ENCODE peak calls at places on chromosomes 7 and 10, in nine cellular contexts. One of them, this sample, is unnamed.

GRCh38 chr7:1223196-1224092 is 9.2 kb upstream of the UNCX start:
- DNase-seq in activated T-helper 9 cell treated with anti-CD3 and anti-CD28 coated beads, Interleukin-2, amount 50 U/mL, for 16 hours: no peak
- DNase-seq in LoVo: no peak
- DNase-seq in MG63: no peak
- DNase-seq in hepatocyte: no peak
- DNase-seq in stomach: no peak
- DNase-seq in posterior cingulate gyrus: no peak
- DNase-seq in B cell: no peak
- DNase-seq in GM13977: no peak
- DNase-seq in this sample: no peak

GRCh38 chr7:107150375-107151073 is 18.3 kb upstream of the HBP1 start:
- DNase-seq in MG63: peak; percentile 14
- DNase-seq in activated T-helper 9 cell treated with anti-CD3 and anti-CD28 coated beads, Interleukin-2, amount 50 U/mL, for 16 hours: peak; percentile 56
- DNase-seq in posterior cingulate gyrus: no peak
- DNase-seq in B cell: peak; percentile 74
- DNase-seq in LoVo: peak; percentile 77
- DNase-seq in GM13977: peak; percentile 43
- DNase-seq in hepatocyte: peak; percentile 86
- DNase-seq in stomach: peak; percentile 83
- DNase-seq in this sample: peak; percentile 71

GRCh38 chr10:132632851-132633684 is 95.5 kb downstream of the INPP5A start:
- DNase-seq in activated T-helper 9 cell treated with anti-CD3 and anti-CD28 coated beads, Interleukin-2, amount 50 U/mL, for 16 hours: no peak
- DNase-seq in GM13977: no peak
- DNase-seq in stomach: no peak
- DNase-seq in LoVo: no peak
- DNase-seq in MG63: peak; percentile 25
- DNase-seq in posterior cingulate gyrus: peak; percentile 9
- DNase-seq in B cell: peak; percentile 42
- DNase-seq in hepatocyte: no peak
- DNase-seq in this sample: no peak

GRCh38 chr10:44056206-44056605 is 328.7 kb downstream of the CXCL12 start:
- DNase-seq in stomach: no peak
- DNase-seq in MG63: no peak
- DNase-seq in hepatocyte: no peak
- DNase-seq in B cell: no peak
- DNase-seq in GM13977: no peak
- DNase-seq in LoVo: no peak
- DNase-seq in posterior cingulate gyrus: no peak
- DNase-seq in activated T-helper 9 cell treated with anti-CD3 and anti-CD28 coated beads, Interleukin-2, amount 50 U/mL, for 16 hours: no peak
- DNase-seq in this sample: no peak

GRCh38 chr7:31100445-31100844 is 48.3 kb downstream of the ADCYAP1R1 start:
- DNase-seq in hepatocyte: no peak
- DNase-seq in LoVo: no peak
- DNase-seq in posterior cingulate gyrus: no peak
- DNase-seq in MG63: peak; percentile 55
- DNase-seq in GM13977: no peak
- DNase-seq in B cell: peak; percentile 3
- DNase-seq in activated T-helper 9 cell treated with anti-CD3 and anti-CD28 coated beads, Interleukin-2, amount 50 U/mL, for 16 hours: no peak
- DNase-seq in stomach: no peak
- DNase-seq in this sample: no peak

GRCh38 chr7:20107582-20107981 is 109.6 kb downstream of the MACC1 start:
- DNase-seq in GM13977: no peak
- DNase-seq in hepatocyte: no peak
- DNase-seq in MG63: peak; percentile 13
- DNase-seq in B cell: no peak
- DNase-seq in posterior cingulate gyrus: no peak
- DNase-seq in LoVo: no peak
- DNase-seq in stomach: no peak
- DNase-seq in activated T-helper 9 cell treated with anti-CD3 and anti-CD28 coated beads, Interleukin-2, amount 50 U/mL, for 16 hours: no peak
- DNase-seq in this sample: no peak

GRCh38 chr10:92699193-92699517 is 9.4 kb downstream of the HHEX start:
- DNase-seq in hepatocyte: no peak
- DNase-seq in B cell: no peak
- DNase-seq in posterior cingulate gyrus: no peak
- DNase-seq in GM13977: no peak
- DNase-seq in LoVo: no peak
- DNase-seq in MG63: no peak
- DNase-seq in stomach: no peak
- DNase-seq in activated T-helper 9 cell treated with anti-CD3 and anti-CD28 coated beads, Interleukin-2, amount 50 U/mL, for 16 hours: no peak
- DNase-seq in this sample: no peak

GRCh38 chr7:116142850-116143249 is 67.5 kb upstream of the TES start:
- DNase-seq in stomach: no peak
- DNase-seq in GM13977: no peak
- DNase-seq in activated T-helper 9 cell treated with anti-CD3 and anti-CD28 coated beads, Interleukin-2, amount 50 U/mL, for 16 hours: no peak
- DNase-seq in LoVo: no peak
- DNase-seq in posterior cingulate gyrus: no peak
- DNase-seq in MG63: no peak
- DNase-seq in hepatocyte: no peak
- DNase-seq in B cell: no peak
- DNase-seq in this sample: no peak

GRCh38 chr10:19767876-19768275 is 48.4 kb upstream of the PLXDC2 start:
- DNase-seq in activated T-helper 9 cell treated with anti-CD3 and anti-CD28 coated beads, Interleukin-2, amount 50 U/mL, for 16 hours: no peak
- DNase-seq in LoVo: no peak
- DNase-seq in posterior cingulate gyrus: no peak
- DNase-seq in GM13977: no peak
- DNase-seq in B cell: no peak
- DNase-seq in hepatocyte: no peak
- DNase-seq in MG63: no peak
- DNase-seq in stomach: no peak
- DNase-seq in this sample: no peak

GRCh38 chr10:87752571-87752970 is 65.5 kb downstream of the ATAD1 start:
- DNase-seq in B cell: no peak
- DNase-seq in stomach: no peak
- DNase-seq in LoVo: peak; percentile 8
- DNase-seq in hepatocyte: no peak
- DNase-seq in posterior cingulate gyrus: no peak
- DNase-seq in MG63: no peak
- DNase-seq in GM13977: no peak
- DNase-seq in activated T-helper 9 cell treated with anti-CD3 and anti-CD28 coated beads, Interleukin-2, amount 50 U/mL, for 16 hours: no peak
- DNase-seq in this sample: no peak

GRCh38 chr10:49608925-49609282 is 1.2 kb upstream of the SLC18A3 start:
- DNase-seq in MG63: peak; percentile 0
- DNase-seq in B cell: no peak
- DNase-seq in posterior cingulate gyrus: no peak
- DNase-seq in activated T-helper 9 cell treated with anti-CD3 and anti-CD28 coated beads, Interleukin-2, amount 50 U/mL, for 16 hours: no peak
- DNase-seq in stomach: no peak
- DNase-seq in GM13977: no peak
- DNase-seq in LoVo: no peak
- DNase-seq in hepatocyte: no peak
- DNase-seq in this sample: no peak

GRCh38 chr10:31554556-31554955 is 235.5 kb downstream of the ZEB1 start:
- DNase-seq in B cell: no peak
- DNase-seq in hepatocyte: no peak
- DNase-seq in posterior cingulate gyrus: no peak
- DNase-seq in LoVo: no peak
- DNase-seq in activated T-helper 9 cell treated with anti-CD3 and anti-CD28 coated beads, Interleukin-2, amount 50 U/mL, for 16 hours: no peak
- DNase-seq in stomach: no peak
- DNase-seq in GM13977: no peak
- DNase-seq in MG63: no peak
- DNase-seq in this sample: no peak

GRCh38 chr10:18610517-18610916 is 40.9 kb downstream of the NSUN6 start:
- DNase-seq in activated T-helper 9 cell treated with anti-CD3 and anti-CD28 coated beads, Interleukin-2, amount 50 U/mL, for 16 hours: no peak
- DNase-seq in MG63: peak; percentile 15
- DNase-seq in B cell: no peak
- DNase-seq in stomach: no peak
- DNase-seq in GM13977: no peak
- DNase-seq in LoVo: peak; percentile 91
- DNase-seq in hepatocyte: peak; percentile 82
- DNase-seq in posterior cingulate gyrus: no peak
- DNase-seq in this sample: no peak

GRCh38 chr10:133276435-133277201 is at the start of gene ADAM8:
- DNase-seq in MG63: no peak
- DNase-seq in stomach: peak; percentile 65
- DNase-seq in activated T-helper 9 cell treated with anti-CD3 and anti-CD28 coated beads, Interleukin-2, amount 50 U/mL, for 16 hours: peak; percentile 60
- DNase-seq in LoVo: no peak
- DNase-seq in B cell: peak; percentile 65
- DNase-seq in GM13977: peak; percentile 96
- DNase-seq in hepatocyte: peak; percentile 64
- DNase-seq in posterior cingulate gyrus: no peak
- DNase-seq in this sample: peak; percentile 70

GRCh38 chr7:157807510-157807909 is 470.7 kb downstream of the DNAJB6 start:
- DNase-seq in posterior cingulate gyrus: no peak
- DNase-seq in GM13977: no peak
- DNase-seq in LoVo: peak; percentile 54
- DNase-seq in MG63: peak; percentile 86
- DNase-seq in activated T-helper 9 cell treated with anti-CD3 and anti-CD28 coated beads, Interleukin-2, amount 50 U/mL, for 16 hours: no peak
- DNase-seq in hepatocyte: no peak
- DNase-seq in B cell: no peak
- DNase-seq in stomach: no peak
- DNase-seq in this sample: no peak

GRCh38 chr10:71063431-71063830 is 148.9 kb upstream of the UNC5B start:
- DNase-seq in MG63: no peak
- DNase-seq in LoVo: no peak
- DNase-seq in activated T-helper 9 cell treated with anti-CD3 and anti-CD28 coated beads, Interleukin-2, amount 50 U/mL, for 16 hours: no peak
- DNase-seq in hepatocyte: no peak
- DNase-seq in B cell: no peak
- DNase-seq in stomach: no peak
- DNase-seq in posterior cingulate gyrus: no peak
- DNase-seq in GM13977: no peak
- DNase-seq in this sample: no peak

GRCh38 chr7:55205124-55205955 is 159.8 kb upstream of the LANCL2 start:
- DNase-seq in hepatocyte: no peak
- DNase-seq in LoVo: no peak
- DNase-seq in stomach: no peak
- DNase-seq in B cell: peak; percentile 37
- DNase-seq in GM13977: no peak
- DNase-seq in MG63: no peak
- DNase-seq in activated T-helper 9 cell treated with anti-CD3 and anti-CD28 coated beads, Interleukin-2, amount 50 U/mL, for 16 hours: no peak
- DNase-seq in posterior cingulate gyrus: no peak
- DNase-seq in this sample: no peak

GRCh38 chr7:103857435-103857834 is 132.0 kb downstream of the RELN start:
- DNase-seq in B cell: no peak
- DNase-seq in stomach: no peak
- DNase-seq in GM13977: no peak
- DNase-seq in LoVo: no peak
- DNase-seq in activated T-helper 9 cell treated with anti-CD3 and anti-CD28 coated beads, Interleukin-2, amount 50 U/mL, for 16 hours: no peak
- DNase-seq in posterior cingulate gyrus: no peak
- DNase-seq in hepatocyte: no peak
- DNase-seq in MG63: no peak
- DNase-seq in this sample: no peak

GRCh38 chr7:112399501-112399900 is 50.8 kb upstream of the IFRD1 start:
- DNase-seq in B cell: no peak
- DNase-seq in LoVo: no peak
- DNase-seq in stomach: no peak
- DNase-seq in hepatocyte: no peak
- DNase-seq in activated T-helper 9 cell treated with anti-CD3 and anti-CD28 coated beads, Interleukin-2, amount 50 U/mL, for 16 hours: no peak
- DNase-seq in posterior cingulate gyrus: no peak
- DNase-seq in GM13977: no peak
- DNase-seq in MG63: peak; percentile 22
- DNase-seq in this sample: no peak

GRCh38 chr10:122342293-122343134 is 32.0 kb upstream of the PLEKHA1 start:
- DNase-seq in activated T-helper 9 cell treated with anti-CD3 and anti-CD28 coated beads, Interleukin-2, amount 50 U/mL, for 16 hours: peak; percentile 8
- DNase-seq in hepatocyte: peak; percentile 70
- DNase-seq in posterior cingulate gyrus: no peak
- DNase-seq in LoVo: peak; percentile 28
- DNase-seq in GM13977: peak; percentile 58
- DNase-seq in B cell: peak; percentile 61
- DNase-seq in MG63: peak; percentile 26
- DNase-seq in stomach: no peak
- DNase-seq in this sample: peak; percentile 25

GRCh38 chr10:97810476-97810875 is 38.7 kb upstream of the SFRP5 start:
- DNase-seq in MG63: no peak
- DNase-seq in activated T-helper 9 cell treated with anti-CD3 and anti-CD28 coated beads, Interleukin-2, amount 50 U/mL, for 16 hours: no peak
- DNase-seq in stomach: no peak
- DNase-seq in LoVo: no peak
- DNase-seq in B cell: no peak
- DNase-seq in hepatocyte: no peak
- DNase-seq in GM13977: no peak
- DNase-seq in posterior cingulate gyrus: no peak
- DNase-seq in this sample: no peak

GRCh38 chr7:133697585-133697984 is 429.6 kb upstream of the LRGUK start:
- DNase-seq in B cell: no peak
- DNase-seq in activated T-helper 9 cell treated with anti-CD3 and anti-CD28 coated beads, Interleukin-2, amount 50 U/mL, for 16 hours: no peak
- DNase-seq in GM13977: no peak
- DNase-seq in MG63: no peak
- DNase-seq in posterior cingulate gyrus: no peak
- DNase-seq in stomach: no peak
- DNase-seq in hepatocyte: no peak
- DNase-seq in LoVo: no peak
- DNase-seq in this sample: no peak

GRCh38 chr10:35940067-35940989 is 298.2 kb upstream of the FZD8 start:
- DNase-seq in activated T-helper 9 cell treated with anti-CD3 and anti-CD28 coated beads, Interleukin-2, amount 50 U/mL, for 16 hours: no peak
- DNase-seq in GM13977: no peak
- DNase-seq in MG63: no peak
- DNase-seq in B cell: no peak
- DNase-seq in stomach: no peak
- DNase-seq in posterior cingulate gyrus: no peak
- DNase-seq in hepatocyte: peak; percentile 43
- DNase-seq in LoVo: no peak
- DNase-seq in this sample: no peak

GRCh38 chr10:125165584-125166340 is 5.4 kb upstream of the CTBP2 start:
- DNase-seq in stomach: peak; percentile 11
- DNase-seq in B cell: no peak
- DNase-seq in hepatocyte: no peak
- DNase-seq in LoVo: no peak
- DNase-seq in posterior cingulate gyrus: no peak
- DNase-seq in GM13977: no peak
- DNase-seq in MG63: no peak
- DNase-seq in activated T-helper 9 cell treated with anti-CD3 and anti-CD28 coated beads, Interleukin-2, amount 50 U/mL, for 16 hours: no peak
- DNase-seq in this sample: no peak

GRCh38 chr10:51867956-51868355 is 168.6 kb upstream of the CSTF2T start:
- DNase-seq in activated T-helper 9 cell treated with anti-CD3 and anti-CD28 coated beads, Interleukin-2, amount 50 U/mL, for 16 hours: no peak
- DNase-seq in GM13977: no peak
- DNase-seq in MG63: peak; percentile 74
- DNase-seq in posterior cingulate gyrus: no peak
- DNase-seq in LoVo: peak; percentile 11
- DNase-seq in B cell: no peak
- DNase-seq in hepatocyte: no peak
- DNase-seq in stomach: no peak
- DNase-seq in this sample: no peak

GRCh38 chr10:81918766-81919165 is 43.8 kb downstream of the NRG3 start:
- DNase-seq in GM13977: no peak
- DNase-seq in LoVo: no peak
- DNase-seq in B cell: no peak
- DNase-seq in posterior cingulate gyrus: no peak
- DNase-seq in stomach: no peak
- DNase-seq in hepatocyte: no peak
- DNase-seq in activated T-helper 9 cell treated with anti-CD3 and anti-CD28 coated beads, Interleukin-2, amount 50 U/mL, for 16 hours: no peak
- DNase-seq in MG63: no peak
- DNase-seq in this sample: no peak

GRCh38 chr7:139886206-139886605 is 57.1 kb downstream of the TBXAS1 start:
- DNase-seq in stomach: no peak
- DNase-seq in activated T-helper 9 cell treated with anti-CD3 and anti-CD28 coated beads, Interleukin-2, amount 50 U/mL, for 16 hours: no peak
- DNase-seq in B cell: no peak
- DNase-seq in GM13977: no peak
- DNase-seq in hepatocyte: no peak
- DNase-seq in LoVo: no peak
- DNase-seq in MG63: no peak
- DNase-seq in posterior cingulate gyrus: no peak
- DNase-seq in this sample: no peak

GRCh38 chr10:77156406-77156879 is 481.2 kb downstream of the KCNMA1 start:
- DNase-seq in hepatocyte: no peak
- DNase-seq in activated T-helper 9 cell treated with anti-CD3 and anti-CD28 coated beads, Interleukin-2, amount 50 U/mL, for 16 hours: no peak
- DNase-seq in posterior cingulate gyrus: no peak
- DNase-seq in GM13977: no peak
- DNase-seq in MG63: peak; percentile 47
- DNase-seq in stomach: no peak
- DNase-seq in B cell: no peak
- DNase-seq in LoVo: peak; percentile 26
- DNase-seq in this sample: no peak

GRCh38 chr7:121006731-121007315 is 18.3 kb downstream of the CPED1 start:
- DNase-seq in B cell: no peak
- DNase-seq in GM13977: no peak
- DNase-seq in posterior cingulate gyrus: no peak
- DNase-seq in hepatocyte: no peak
- DNase-seq in stomach: no peak
- DNase-seq in activated T-helper 9 cell treated with anti-CD3 and anti-CD28 coated beads, Interleukin-2, amount 50 U/mL, for 16 hours: no peak
- DNase-seq in LoVo: no peak
- DNase-seq in MG63: no peak
- DNase-seq in this sample: no peak

GRCh38 chr7:121046009-121046408 is 57.5 kb downstream of the CPED1 start:
- DNase-seq in posterior cingulate gyrus: no peak
- DNase-seq in hepatocyte: no peak
- DNase-seq in GM13977: no peak
- DNase-seq in MG63: no peak
- DNase-seq in B cell: no peak
- DNase-seq in activated T-helper 9 cell treated with anti-CD3 and anti-CD28 coated beads, Interleukin-2, amount 50 U/mL, for 16 hours: no peak
- DNase-seq in stomach: no peak
- DNase-seq in LoVo: no peak
- DNase-seq in this sample: no peak